ENCODE peak calls at places on chromosome 12, in nine cellular contexts. C, U, X, R, F, P, O, Y and Z are unnamed samples.
A peak's percentile ranks its signal among the peaks of the same experiment; 100 is the strongest.

GRCh38 chr12:119949145-119949544 is 39.9 kb upstream of the BICDL1 start:
- DNase-seq in C (no peak), U (no peak), X (no peak), R (no peak), F (no peak), P (no peak), O (no peak), Y (no peak), Z (no peak)

GRCh38 chr12:28558232-28558631 is 368.0 kb downstream of the CCDC91 start:
- DNase-seq in C (no peak), U (no peak), X (no peak), R (no peak), F (no peak), P (no peak), O (no peak), Y (no peak), Z (no peak)

GRCh38 chr12:123149828-123150272 is 1.0 kb downstream of the PITPNM2 start:
- DNase-seq in C (no peak), U (no peak), X (no peak), R (no peak), F (no peak), P (no peak), O (peak; percentile 15), Y (no peak), Z (no peak)

GRCh38 chr12:68175566-68176033 is 16.1 kb upstream of the IFNG start:
- DNase-seq in C (no peak), U (no peak), X (no peak), R (no peak), F (no peak), P (no peak), O (no peak), Y (no peak), Z (no peak)

GRCh38 chr12:127388985-127389384 is 878.0 kb upstream of the TMEM132C start:
- DNase-seq in C (no peak), U (no peak), X (no peak), R (no peak), F (no peak), P (no peak), O (no peak), Y (peak; percentile 4), Z (no peak)

GRCh38 chr12:18658179-18658578 is 79.6 kb downstream of the PLCZ1 start:
- DNase-seq in C (no peak), U (no peak), X (no peak), R (no peak), F (no peak), P (no peak), O (no peak), Y (no peak), Z (no peak)

GRCh38 chr12:101064721-101065120 is 145.3 kb downstream of the SLC5A8 start:
- DNase-seq in C (no peak), U (no peak), X (no peak), R (no peak), F (no peak), P (no peak), O (no peak), Y (peak; percentile 22), Z (no peak)

GRCh38 chr12:100672075-100672592 is 98.7 kb downstream of the GAS2L3 start:
- DNase-seq in C (no peak), U (no peak), X (no peak), R (peak; percentile 12), F (peak; percentile 85), P (no peak), O (peak; percentile 21), Y (peak; percentile 61), Z (no peak)

GRCh38 chr12:56863789-56864188 is 70.4 kb downstream of the SDR9C7 start:
- DNase-seq in C (no peak), U (no peak), X (no peak), R (no peak), F (no peak), P (no peak), O (no peak), Y (no peak), Z (no peak)

GRCh38 chr12:123732251-123732650 is 20.1 kb downstream of the ATP6V0A2 start:
- DNase-seq in C (no peak), U (no peak), X (no peak), R (no peak), F (no peak), P (no peak), O (no peak), Y (no peak), Z (no peak)

GRCh38 chr12:19120795-19121194 is 8.7 kb upstream of the PLEKHA5 start:
- DNase-seq in C (no peak), U (no peak), X (peak; percentile 42), R (peak; percentile 38), F (no peak), P (no peak), O (no peak), Y (no peak), Z (no peak)

GRCh38 chr12:3542911-3543310 is 51.9 kb downstream of the PRMT8 start:
- DNase-seq in C (no peak), U (no peak), X (peak; percentile 40), R (peak; percentile 16), F (no peak), P (no peak), O (no peak), Y (no peak), Z (no peak)

GRCh38 chr12:13369496-13369895 is 173.0 kb downstream of the EMP1 start:
- DNase-seq in C (no peak), U (no peak), X (no peak), R (no peak), F (no peak), P (no peak), O (no peak), Y (no peak), Z (no peak)

GRCh38 chr12:31393004-31393550 is 67.1 kb upstream of the SINHCAF start:
- DNase-seq in C (no peak), U (no peak), X (no peak), R (no peak), F (no peak), P (no peak), O (no peak), Y (no peak), Z (no peak)

GRCh38 chr12:13183621-13184020 is 12.9 kb upstream of the EMP1 start:
- DNase-seq in C (no peak), U (no peak), X (peak; percentile 46), R (peak; percentile 55), F (no peak), P (no peak), O (no peak), Y (no peak), Z (peak; percentile 51)

GRCh38 chr12:76123301-76124212 is 39.1 kb upstream of the NAP1L1 start:
- DNase-seq in C (no peak), U (peak; percentile 16), X (peak; percentile 64), R (peak; percentile 59), F (no peak), P (no peak), O (no peak), Y (no peak), Z (peak; percentile 75)

GRCh38 chr12:42568952-42569916 is 20.3 kb downstream of the PRICKLE1 start:
- DNase-seq in C (peak; percentile 49), U (peak; percentile 45), X (peak; percentile 80), R (peak; percentile 74), F (no peak), P (no peak), O (no peak), Y (no peak), Z (peak; percentile 75)

GRCh38 chr12:12723681-12724420 is 6.7 kb downstream of the CDKN1B start:
- DNase-seq in C (no peak), U (no peak), X (peak; percentile 25), R (no peak), F (peak; percentile 40), P (no peak), O (peak; percentile 21), Y (peak; percentile 32), Z (peak; percentile 26)

GRCh38 chr12:117933545-117933944 is 35.2 kb downstream of the KSR2 start:
- DNase-seq in C (no peak), U (no peak), X (no peak), R (no peak), F (no peak), P (no peak), O (no peak), Y (no peak), Z (no peak)

GRCh38 chr12:57280234-57281062 is 29.5 kb upstream of the STAC3 start:
- DNase-seq in C (peak; percentile 79), U (peak; percentile 64), X (peak; percentile 99), R (peak; percentile 99), F (no peak), P (peak; percentile 58), O (peak; percentile 78), Y (peak; percentile 79), Z (peak; percentile 93)

GRCh38 chr12:6703631-6704030 is 3.0 kb upstream of the PIANP start:
- DNase-seq in C (no peak), U (no peak), X (peak; percentile 41), R (no peak), F (peak; percentile 54), P (no peak), O (peak; percentile 38), Y (no peak), Z (no peak)
- TF ChIP-seq CTCF in C (no peak), U (no peak), X (no peak), R (no peak), F (no peak), P (no peak), O (no peak), Y (no peak), Z (no peak)

DNA sequence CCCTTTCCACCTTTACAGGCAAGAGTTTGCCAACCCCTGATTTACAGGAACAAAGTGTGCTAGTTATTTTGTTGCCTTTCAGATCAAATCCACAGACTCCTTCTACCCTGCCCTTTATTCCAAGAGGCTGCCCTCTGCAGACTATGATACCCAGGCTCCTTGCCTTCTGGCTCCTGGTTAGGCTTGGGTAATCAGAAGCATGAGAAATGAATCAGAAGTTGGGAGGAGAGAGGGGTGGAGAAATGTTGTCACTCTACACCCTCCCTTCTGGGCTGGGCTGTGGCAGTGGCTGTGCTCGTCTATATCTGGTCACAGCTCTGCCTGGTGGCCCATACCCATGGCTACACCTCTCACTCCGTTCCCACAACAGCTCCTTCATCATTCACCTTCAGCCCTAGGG is 204.6 kb upstream of the PLXNC1 start:
- DNase-seq in C (peak; percentile 3), U (no peak), X (peak; percentile 37), R (peak; percentile 72), F (no peak), P (peak; percentile 51), O (no peak), Y (no peak), Z (peak; percentile 69)
- TF ChIP-seq CTCF in C (no peak), U (no peak), X (no peak), R (peak; percentile 1), F (no peak), P (peak; percentile 19), O (no peak), Y (no peak), Z (peak; percentile 4)

GRCh38 chr12:93060666-93061413 is 131.7 kb upstream of the EEA1 start:
- DNase-seq in C (no peak), U (peak; percentile 68), X (peak; percentile 57), R (peak; percentile 50), F (no peak), P (peak; percentile 32), O (no peak), Y (no peak), Z (peak; percentile 76)
- TF ChIP-seq CTCF in C (no peak), U (peak; percentile 27), X (peak; percentile 4), R (peak; percentile 21), F (no peak), P (no peak), O (no peak), Y (no peak), Z (peak; percentile 19)

DNA sequence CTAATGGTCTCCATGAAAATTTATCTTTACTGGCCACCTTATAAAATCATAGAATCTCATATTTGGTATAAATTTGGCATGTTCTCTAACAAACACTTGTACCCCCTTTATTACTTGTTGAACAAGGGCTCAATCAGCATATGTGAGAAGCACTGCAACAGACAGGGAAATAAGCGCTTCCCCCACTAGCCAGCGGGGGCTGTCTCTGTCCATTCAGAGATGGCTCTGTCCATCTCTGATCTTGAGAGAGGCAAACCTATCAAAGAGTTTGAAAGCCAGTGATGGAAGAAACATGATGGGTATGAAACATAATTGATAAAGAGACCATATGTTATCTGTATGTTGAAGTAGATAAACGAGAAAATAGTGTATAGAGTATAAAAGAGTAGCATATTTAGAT is 326.8 kb downstream of the PDZRN4 start:
- DNase-seq in C (peak; percentile 2), U (no peak), X (no peak), R (no peak), F (peak; percentile 20), P (no peak), O (no peak), Y (peak; percentile 5), Z (no peak)
- TF ChIP-seq CTCF in C (no peak), U (peak; percentile 27), X (no peak), R (peak; percentile 22), F (no peak), P (no peak), O (no peak), Y (no peak), Z (no peak)